ENCODE peak calls at places on chromosomes 7 and 10, in eight cellular contexts. J, M, K, L, R, Z, U and G are unnamed samples.

GRCh38 chr7:46600340-46600739 is 679.3 kb upstream of the IGFBP3 start:
- DNase-seq in J (no peak), M (no peak), K (no peak), L (no peak), R (peak), Z (no peak), U (peak), G (no peak)

GRCh38 chr7:116588225-116588624 is 63.4 kb downstream of the CAV1 start:
- DNase-seq in J (no peak), M (no peak), K (no peak), L (no peak), R (no peak), Z (no peak), U (peak), G (no peak)

GRCh38 chr7:45645141-45645969 is 71.2 kb downstream of the ADCY1 start:
- DNase-seq in J (no peak), M (no peak), K (no peak), L (no peak), R (no peak), Z (peak), U (no peak), G (no peak)

GRCh38 chr7:128430207-128430606 is 20.4 kb upstream of the IMPDH1 start:
- DNase-seq in J (peak), M (no peak), K (no peak), L (no peak), R (no peak), Z (no peak), U (no peak), G (no peak)

GRCh38 chr10:83518779-83519178 is 620.5 kb upstream of the GHITM start:
- DNase-seq in J (no peak), M (no peak), K (no peak), L (no peak), R (no peak), Z (no peak), U (no peak), G (no peak)

GRCh38 chr7:90599038-90599437 is 2.9 kb downstream of the CDK14 start:
- DNase-seq in J (no peak), M (no peak), K (no peak), L (no peak), R (no peak), Z (no peak), U (peak), G (no peak)

GRCh38 chr10:119237722-119238436 is 30.5 kb downstream of the GRK5 start:
- DNase-seq in J (no peak), M (no peak), K (no peak), L (no peak), R (no peak), Z (no peak), U (peak), G (no peak)

GRCh38 chr7:15977663-15978062 is 291.2 kb upstream of the MEOX2 start:
- DNase-seq in J (no peak), M (no peak), K (no peak), L (no peak), R (no peak), Z (no peak), U (peak), G (no peak)

GRCh38 chr7:78074713-78075112 is 276.1 kb downstream of the PHTF2 start:
- DNase-seq in J (no peak), M (no peak), K (no peak), L (no peak), R (no peak), Z (no peak), U (no peak), G (no peak)

GRCh38 chr7:44282601-44283171 is 42.7 kb downstream of the CAMK2B start:
- DNase-seq in J (no peak), M (no peak), K (no peak), L (no peak), R (peak), Z (peak), U (no peak), G (no peak)

GRCh38 chr10:61628875-61629513 is 33.7 kb upstream of the CABCOCO1 start:
- DNase-seq in J (peak), M (no peak), K (no peak), L (no peak), R (peak), Z (no peak), U (peak), G (peak)

GRCh38 chr7:64947252-64948000 is 43.4 kb downstream of the ZNF117 start:
- DNase-seq in J (no peak), M (no peak), K (peak), L (no peak), R (no peak), Z (no peak), U (no peak), G (peak)

GRCh38 chr7:158080899-158081445 is 506.7 kb downstream of the PTPRN2 start:
- DNase-seq in J (no peak), M (no peak), K (no peak), L (no peak), R (no peak), Z (peak), U (no peak), G (no peak)

GRCh38 chr10:113411456-113411855 is 141.4 kb upstream of the HABP2 start:
- DNase-seq in J (no peak), M (no peak), K (no peak), L (no peak), R (no peak), Z (no peak), U (no peak), G (no peak)

GRCh38 chr10:71706216-71707121 is 13.1 kb downstream of the C10orf105 start:
- DNase-seq in J (no peak), M (no peak), K (no peak), L (no peak), R (no peak), Z (no peak), U (no peak), G (no peak)

GRCh38 chr7:130383187-130383980 is 3.1 kb downstream of the CPA1 start:
- DNase-seq in J (no peak), M (no peak), K (peak), L (no peak), R (no peak), Z (peak), U (no peak), G (no peak)

GRCh38 chr7:39085590-39086049 is 107.9 kb downstream of the POU6F2 start:
- DNase-seq in J (no peak), M (no peak), K (no peak), L (no peak), R (no peak), Z (no peak), U (no peak), G (peak)

GRCh38 chr10:112658900-112659328 is 211.9 kb downstream of the VTI1A start:
- DNase-seq in J (peak), M (no peak), K (no peak), L (no peak), R (no peak), Z (no peak), U (no peak), G (peak)

GRCh38 chr7:104296900-104297299 is 31.5 kb upstream of the LHFPL3 start:
- DNase-seq in J (no peak), M (no peak), K (no peak), L (no peak), R (no peak), Z (no peak), U (no peak), G (no peak)

GRCh38 chr10:79116801-79117723 is 48.3 kb downstream of the ZMIZ1 start:
- DNase-seq in J (no peak), M (no peak), K (peak), L (no peak), R (no peak), Z (no peak), U (peak), G (peak)

GRCh38 chr10:63114031-63114814 is 18.9 kb upstream of the NRBF2 start:
- DNase-seq in J (peak), M (peak), K (peak), L (no peak), R (peak), Z (peak), U (peak), G (peak)

GRCh38 chr7:143002106-143002505 is 24.8 kb downstream of the OR9A2 start:
- DNase-seq in J (peak), M (no peak), K (no peak), L (no peak), R (no peak), Z (no peak), U (no peak), G (no peak)

GRCh38 chr10:80516506-80517075 is 21.1 kb upstream of the SH2D4B start:
- DNase-seq in J (no peak), M (no peak), K (no peak), L (no peak), R (no peak), Z (no peak), U (no peak), G (no peak)

GRCh38 chr10:49426490-49427360 is 30.8 kb upstream of the DRGX start:
- DNase-seq in J (no peak), M (no peak), K (no peak), L (no peak), R (no peak), Z (no peak), U (no peak), G (no peak)

GRCh38 chr10:35580421-35580770 is 24.7 kb upstream of the GJD4 start:
- DNase-seq in J (no peak), M (no peak), K (no peak), L (no peak), R (no peak), Z (no peak), U (no peak), G (no peak)

GRCh38 chr7:37359662-37360444 is 88.8 kb downstream of the ELMO1 start:
- DNase-seq in J (no peak), M (no peak), K (no peak), L (no peak), R (no peak), Z (no peak), U (no peak), G (no peak)

GRCh38 chr10:128078136-128078969 is 47.9 kb downstream of the MKI67 start:
- DNase-seq in J (peak), M (no peak), K (peak), L (peak), R (no peak), Z (no peak), U (peak), G (no peak)

GRCh38 chr10:67815571-67816059 is 22.4 kb downstream of the DNAJC12 start:
- DNase-seq in J (peak), M (no peak), K (no peak), L (no peak), R (no peak), Z (no peak), U (peak), G (no peak)

GRCh38 chr7:79936281-79936983 is 198.2 kb upstream of the GNAI1 start:
- DNase-seq in J (no peak), M (no peak), K (no peak), L (no peak), R (no peak), Z (no peak), U (peak), G (no peak)

GRCh38 chr7:98470131-98470985 is 69.5 kb upstream of the BAIAP2L1 start:
- DNase-seq in J (peak), M (no peak), K (peak), L (no peak), R (no peak), Z (peak), U (no peak), G (peak)

DNA sequence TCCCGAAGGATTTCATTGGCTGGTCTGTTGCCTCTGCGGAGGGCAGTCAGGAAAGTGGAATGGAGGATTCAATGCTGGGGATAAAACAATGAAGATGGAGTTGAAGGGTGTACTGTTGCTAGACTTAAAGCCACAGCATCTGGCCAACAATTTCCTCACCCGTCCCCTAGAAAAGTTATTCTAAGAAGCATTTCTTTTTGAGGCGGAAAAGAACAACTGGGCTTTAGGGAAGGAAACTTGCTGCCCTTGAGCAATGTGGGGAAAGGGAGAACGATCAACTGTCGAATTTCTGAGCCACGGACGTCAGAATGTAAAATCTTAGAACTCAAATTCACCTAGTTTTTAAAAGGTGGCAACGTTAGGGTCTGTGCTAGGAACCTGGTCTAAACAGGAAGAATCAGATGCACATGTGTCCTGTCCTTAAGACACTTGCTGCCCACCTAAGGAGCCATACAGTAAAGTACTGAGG is 673 bp downstream of the FMC1 start:
- DNase-seq in J (no peak), M (no peak), K (no peak), L (no peak), R (no peak), Z (no peak), U (no peak), G (no peak)
- TF ChIP-seq POLR2A in J (no peak), M (peak), K (no peak), L (peak), R (no peak), Z (no peak), U (no peak), G (no peak)

DNA sequence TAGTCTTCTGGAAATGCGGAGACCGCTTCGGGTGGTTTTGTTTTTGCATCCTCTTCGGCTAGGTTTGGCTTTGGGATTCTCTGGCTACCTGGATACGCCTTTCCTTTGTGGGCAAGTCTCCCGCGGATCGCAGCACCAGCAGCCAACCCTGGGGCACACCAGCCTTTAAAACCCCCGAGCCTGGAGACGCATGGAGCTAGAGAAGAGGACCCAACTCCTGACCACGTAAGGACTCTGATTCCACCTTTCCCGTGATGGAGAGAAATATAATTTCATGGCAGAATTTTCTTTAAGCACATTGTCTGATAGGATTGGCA is 535.4 kb upstream of the GALNT17 start:
- DNase-seq in J (no peak), M (no peak), K (no peak), L (no peak), R (no peak), Z (no peak), U (no peak), G (no peak)
- TF ChIP-seq POLR2A in J (no peak), M (no peak), K (no peak), L (no peak), R (no peak), Z (no peak), U (no peak), G (no peak)

GRCh38 chr10:11886138-11886474 is 63.0 kb downstream of the PROSER2 start:
- DNase-seq in J (no peak), M (peak), K (no peak), L (no peak), R (no peak), Z (no peak), U (no peak), G (peak)

GRCh38 chr10:11885437-11886137 is 62.4 kb downstream of the PROSER2 start:
- DNase-seq in J (no peak), M (no peak), K (no peak), L (no peak), R (no peak), Z (no peak), U (no peak), G (no peak)

GRCh38 chr10:11884706-11885423 is 61.7 kb downstream of the PROSER2 start:
- DNase-seq in J (no peak), M (peak), K (no peak), L (no peak), R (no peak), Z (no peak), U (no peak), G (no peak)

GRCh38 chr10:11886851-11887250 is 63.7 kb downstream of the PROSER2 start:
- DNase-seq in J (peak), M (peak), K (no peak), L (no peak), R (no peak), Z (no peak), U (no peak), G (peak)

GRCh38 chr10:11887381-11888227 is 64.4 kb downstream of the PROSER2 start:
- DNase-seq in J (no peak), M (peak), K (no peak), L (no peak), R (no peak), Z (no peak), U (no peak), G (no peak)
- TF ChIP-seq POLR2A in J (no peak), M (no peak), K (no peak), L (no peak), R (no peak), Z (no peak), U (no peak), G (no peak)

GRCh38 chr7:26375604-26376207 is 84.0 kb downstream of the SNX10 start:
- DNase-seq in J (no peak), M (no peak), K (no peak), L (no peak), R (no peak), Z (no peak), U (no peak), G (no peak)

GRCh38 chr7:26374665-26375373 is 83.2 kb downstream of the SNX10 start:
- DNase-seq in J (no peak), M (no peak), K (no peak), L (no peak), R (no peak), Z (no peak), U (no peak), G (no peak)

GRCh38 chr7:26379711-26380110 is 88.0 kb downstream of the SNX10 start:
- DNase-seq in J (no peak), M (no peak), K (no peak), L (no peak), R (no peak), Z (no peak), U (no peak), G (no peak)

GRCh38 chr7:26372738-26373137 is 81.1 kb downstream of the SNX10 start:
- DNase-seq in J (no peak), M (no peak), K (no peak), L (no peak), R (no peak), Z (no peak), U (no peak), G (no peak)

DNA sequence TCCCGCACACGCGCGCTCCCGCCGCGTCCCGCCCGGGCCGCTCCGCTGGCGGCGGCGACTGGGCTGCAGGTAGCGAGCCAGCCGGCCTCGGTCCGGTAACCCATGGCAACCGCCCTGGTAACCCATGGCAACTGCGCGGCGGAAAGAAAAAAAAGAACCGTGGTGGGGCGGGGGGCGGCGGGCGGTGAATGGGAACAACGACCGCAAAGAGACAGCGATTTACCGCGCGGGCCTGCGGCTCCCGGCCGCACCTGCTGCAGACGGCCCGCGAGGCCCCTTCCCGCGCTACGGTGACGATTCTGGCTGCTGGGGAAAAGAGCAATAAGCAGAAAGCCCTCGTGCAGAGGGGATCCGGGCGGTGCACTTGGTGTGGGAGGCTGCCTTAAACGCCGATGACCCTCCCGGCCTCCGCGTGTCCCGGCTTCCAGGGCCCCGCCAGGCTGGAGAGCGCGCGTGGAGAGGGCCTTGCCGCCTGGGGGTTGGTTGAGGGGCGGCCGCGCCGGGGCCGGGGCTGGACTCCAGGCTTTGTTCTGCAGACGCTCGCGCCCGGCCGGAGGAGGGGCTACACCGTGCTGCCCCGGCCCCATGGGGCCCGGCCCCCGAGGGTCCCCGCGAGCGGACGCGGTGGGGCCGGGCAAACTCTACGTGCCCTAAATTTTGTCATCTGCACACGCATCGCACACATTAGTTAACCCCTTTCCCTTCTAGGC is 84.7 kb downstream of the SNX10 start:
- DNase-seq in J (peak), M (peak), K (peak), L (peak), R (no peak), Z (peak), U (no peak), G (no peak)
- TF ChIP-seq POLR2A in J (no peak), M (no peak), K (no peak), L (no peak), R (no peak), Z (no peak), U (no peak), G (no peak)

DNA sequence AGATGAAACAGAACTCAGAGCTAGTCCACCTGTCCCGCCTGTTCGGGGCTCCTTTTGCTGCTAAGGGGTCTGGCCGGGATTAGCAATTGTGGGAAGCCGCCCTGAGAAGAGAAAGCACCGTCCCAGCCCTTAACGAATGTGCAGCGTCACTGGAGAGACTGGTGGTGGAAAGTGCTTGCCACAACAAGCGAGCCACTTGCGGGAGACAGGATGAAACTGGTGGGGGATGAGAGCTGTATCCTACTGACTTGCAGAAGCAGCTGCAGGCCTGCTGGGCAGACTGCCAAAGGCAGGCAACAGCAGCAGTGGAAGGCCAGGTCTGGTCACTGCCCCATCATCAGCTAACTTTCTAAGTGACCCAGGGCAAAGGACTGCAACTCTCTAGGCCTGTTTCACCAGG is 95.4 kb downstream of the FAM53B start:
- DNase-seq in J (no peak), M (peak), K (peak), L (no peak), R (peak), Z (peak), U (peak), G (peak)
- TF ChIP-seq POLR2A in J (no peak), M (no peak), K (no peak), L (no peak), R (no peak), Z (no peak), U (no peak), G (peak)

GRCh38 chr10:133568287-133568614 is 2.9 kb upstream of the SYCE1 start:
- DNase-seq in J (no peak), M (no peak), K (no peak), L (no peak), R (no peak), Z (no peak), U (no peak), G (no peak)
- TF ChIP-seq POLR2A in J (no peak), M (no peak), K (no peak), L (no peak), R (no peak), Z (no peak), U (no peak), G (no peak)

GRCh38 chr10:17438583-17438982 is 15.8 kb downstream of the ST8SIA6 start:
- DNase-seq in J (no peak), M (no peak), K (no peak), L (no peak), R (no peak), Z (no peak), U (no peak), G (no peak)

GRCh38 chr10:17432738-17433137 is 21.7 kb downstream of the ST8SIA6 start:
- DNase-seq in J (no peak), M (no peak), K (no peak), L (no peak), R (no peak), Z (no peak), U (peak), G (no peak)

GRCh38 chr10:17439552-17439951 is 14.8 kb downstream of the ST8SIA6 start:
- DNase-seq in J (no peak), M (no peak), K (no peak), L (no peak), R (no peak), Z (no peak), U (no peak), G (no peak)

GRCh38 chr10:17435187-17435586 is 19.2 kb downstream of the ST8SIA6 start:
- DNase-seq in J (no peak), M (no peak), K (no peak), L (no peak), R (no peak), Z (no peak), U (no peak), G (no peak)

GRCh38 chr10:17435898-17436297 is 18.5 kb downstream of the ST8SIA6 start:
- DNase-seq in J (no peak), M (no peak), K (no peak), L (no peak), R (no peak), Z (no peak), U (no peak), G (no peak)
- TF ChIP-seq POLR2A in J (no peak), M (no peak), K (no peak), L (no peak), R (no peak), Z (no peak), U (no peak), G (no peak)